ENCODE peak calls at places on chromosome 13, in five cellular contexts. One of them, this sample, is unnamed.

GRCh38 chr13:48585456-48585840 is 52.6 kb upstream of the RCBTB2 start:
- DNase-seq in Karpas-422: no peak
- DNase-seq in osteoblast: no peak
- DNase-seq in HCT116: peak; percentile 12
- DNase-seq in fibroblast of lung: peak; percentile 50
- DNase-seq in this sample: peak; percentile 13

GRCh38 chr13:44117351-44117750 is 237.6 kb downstream of the LACC1 start:
- DNase-seq in fibroblast of lung: peak; percentile 53
- DNase-seq in Karpas-422: no peak
- DNase-seq in HCT116: no peak
- DNase-seq in osteoblast: no peak
- DNase-seq in this sample: peak; percentile 8

GRCh38 chr13:73708393-73708985 is 425.7 kb downstream of the KLF12 start:
- DNase-seq in HCT116: peak; percentile 57
- DNase-seq in Karpas-422: peak; percentile 85
- DNase-seq in fibroblast of lung: peak; percentile 80
- DNase-seq in osteoblast: no peak
- DNase-seq in this sample: peak; percentile 83

GRCh38 chr13:96575423-96576320 is 418.6 kb downstream of the OXGR1 start:
- DNase-seq in Karpas-422: no peak
- DNase-seq in osteoblast: no peak
- DNase-seq in HCT116: no peak
- DNase-seq in fibroblast of lung: no peak
- DNase-seq in this sample: no peak

GRCh38 chr13:94494021-94494420 is 14.5 kb upstream of the DCT start:
- DNase-seq in osteoblast: no peak
- DNase-seq in fibroblast of lung: no peak
- DNase-seq in Karpas-422: no peak
- DNase-seq in HCT116: no peak
- DNase-seq in this sample: peak; percentile 5

GRCh38 chr13:21670883-21671792 is at the start of gene FGF9:
- DNase-seq in osteoblast: peak; percentile 99
- DNase-seq in Karpas-422: peak; percentile 94
- DNase-seq in fibroblast of lung: peak; percentile 78
- DNase-seq in HCT116: peak; percentile 75
- DNase-seq in this sample: peak; percentile 92

GRCh38 chr13:73677041-73677589 is 457.1 kb downstream of the KLF12 start:
- DNase-seq in Karpas-422: no peak
- DNase-seq in HCT116: no peak
- DNase-seq in fibroblast of lung: peak; percentile 10
- DNase-seq in osteoblast: no peak
- DNase-seq in this sample: no peak

GRCh38 chr13:31207630-31208549 is 8.1 kb downstream of the B3GLCT start:
- DNase-seq in osteoblast: peak; percentile 71
- DNase-seq in HCT116: no peak
- DNase-seq in Karpas-422: no peak
- DNase-seq in fibroblast of lung: peak; percentile 58
- DNase-seq in this sample: no peak

GRCh38 chr13:78595819-78596700 is 7.3 kb downstream of the POU4F1 start:
- DNase-seq in osteoblast: peak; percentile 78
- DNase-seq in fibroblast of lung: peak; percentile 10
- DNase-seq in Karpas-422: peak; percentile 21
- DNase-seq in HCT116: no peak
- DNase-seq in this sample: peak; percentile 75

GRCh38 chr13:33087790-33088189 is 71.6 kb downstream of the KL start:
- DNase-seq in HCT116: no peak
- DNase-seq in fibroblast of lung: no peak
- DNase-seq in osteoblast: no peak
- DNase-seq in Karpas-422: no peak
- DNase-seq in this sample: no peak

GRCh38 chr13:112782433-112783010 is 92.7 kb downstream of the ATP11A start:
- DNase-seq in osteoblast: peak; percentile 91
- DNase-seq in HCT116: no peak
- DNase-seq in fibroblast of lung: no peak
- DNase-seq in Karpas-422: no peak
- DNase-seq in this sample: no peak

GRCh38 chr13:59531571-59532091 is 632.1 kb downstream of the DIAPH3 start:
- DNase-seq in fibroblast of lung: peak; percentile 96
- DNase-seq in osteoblast: no peak
- DNase-seq in HCT116: peak; percentile 6
- DNase-seq in Karpas-422: no peak
- DNase-seq in this sample: peak; percentile 64

GRCh38 chr13:30743319-30744055 is 8.1 kb downstream of the ALOX5AP start:
- DNase-seq in Karpas-422: no peak
- DNase-seq in fibroblast of lung: peak; percentile 99
- DNase-seq in osteoblast: peak; percentile 95
- DNase-seq in HCT116: peak; percentile 76
- DNase-seq in this sample: no peak

GRCh38 chr13:97367427-97367826 is 66.5 kb upstream of the RAP2A start:
- DNase-seq in Karpas-422: no peak
- DNase-seq in osteoblast: peak; percentile 80
- DNase-seq in fibroblast of lung: peak; percentile 78
- DNase-seq in HCT116: no peak
- DNase-seq in this sample: peak; percentile 26

GRCh38 chr13:52348983-52349780 is 56.8 kb downstream of the THSD1 start:
- DNase-seq in Karpas-422: no peak
- DNase-seq in HCT116: peak; percentile 73
- DNase-seq in fibroblast of lung: peak; percentile 62
- DNase-seq in osteoblast: peak; percentile 89
- DNase-seq in this sample: no peak

GRCh38 chr13:99614465-99614885 is 113.2 kb downstream of the TM9SF2 start:
- DNase-seq in fibroblast of lung: no peak
- DNase-seq in osteoblast: peak; percentile 68
- DNase-seq in HCT116: no peak
- DNase-seq in Karpas-422: peak; percentile 77
- DNase-seq in this sample: peak; percentile 66

GRCh38 chr13:71618154-71618553 is 248.8 kb downstream of the DACH1 start:
- DNase-seq in Karpas-422: no peak
- DNase-seq in HCT116: no peak
- DNase-seq in osteoblast: no peak
- DNase-seq in fibroblast of lung: peak; percentile 65
- DNase-seq in this sample: no peak

GRCh38 chr13:57286511-57287098 is 119.6 kb downstream of the PRR20E start:
- DNase-seq in osteoblast: no peak
- DNase-seq in Karpas-422: no peak
- DNase-seq in fibroblast of lung: no peak
- DNase-seq in HCT116: no peak
- DNase-seq in this sample: no peak

GRCh38 chr13:23202383-23202782 is 21.6 kb downstream of the SGCG start:
- DNase-seq in HCT116: no peak
- DNase-seq in fibroblast of lung: no peak
- DNase-seq in Karpas-422: no peak
- DNase-seq in osteoblast: no peak
- DNase-seq in this sample: no peak

GRCh38 chr13:111908391-111908790 is 158.6 kb upstream of the SOX1 start:
- DNase-seq in osteoblast: no peak
- DNase-seq in fibroblast of lung: no peak
- DNase-seq in HCT116: no peak
- DNase-seq in Karpas-422: no peak
- DNase-seq in this sample: no peak

GRCh38 chr13:25679936-25680335 is 308.2 kb downstream of the ATP8A2 start:
- DNase-seq in Karpas-422: no peak
- DNase-seq in fibroblast of lung: no peak
- DNase-seq in osteoblast: no peak
- DNase-seq in HCT116: no peak
- DNase-seq in this sample: no peak

GRCh38 chr13:109644069-109644750 is 142.2 kb downstream of the IRS2 start:
- DNase-seq in osteoblast: no peak
- DNase-seq in fibroblast of lung: no peak
- DNase-seq in Karpas-422: no peak
- DNase-seq in HCT116: no peak
- DNase-seq in this sample: no peak

GRCh38 chr13:114111577-114111976 is 20.8 kb downstream of the RASA3 start:
- DNase-seq in fibroblast of lung: peak; percentile 91
- DNase-seq in HCT116: no peak
- DNase-seq in osteoblast: peak; percentile 80
- DNase-seq in Karpas-422: no peak
- DNase-seq in this sample: no peak

GRCh38 chr13:60265566-60265965 is 101.8 kb upstream of the DIAPH3 start:
- DNase-seq in Karpas-422: no peak
- DNase-seq in fibroblast of lung: no peak
- DNase-seq in HCT116: no peak
- DNase-seq in osteoblast: no peak
- DNase-seq in this sample: no peak

GRCh38 chr13:40878823-40879222 is 89.4 kb downstream of the SLC25A15 start:
- DNase-seq in HCT116: no peak
- DNase-seq in osteoblast: no peak
- DNase-seq in fibroblast of lung: no peak
- DNase-seq in Karpas-422: peak; percentile 9
- DNase-seq in this sample: no peak

GRCh38 chr13:105925496-105925895 is 610.0 kb downstream of the EFNB2 start:
- DNase-seq in fibroblast of lung: peak; percentile 90
- DNase-seq in HCT116: no peak
- DNase-seq in osteoblast: no peak
- DNase-seq in Karpas-422: no peak
- DNase-seq in this sample: no peak

GRCh38 chr13:42498521-42498920 is 75.4 kb upstream of the TNFSF11 start:
- DNase-seq in osteoblast: no peak
- DNase-seq in HCT116: no peak
- DNase-seq in fibroblast of lung: no peak
- DNase-seq in Karpas-422: peak; percentile 77
- DNase-seq in this sample: no peak

GRCh38 chr13:39968646-39969475 is 313.4 kb downstream of the COG6 start:
- DNase-seq in Karpas-422: no peak
- DNase-seq in fibroblast of lung: no peak
- DNase-seq in osteoblast: no peak
- DNase-seq in HCT116: no peak
- DNase-seq in this sample: no peak

GRCh38 chr13:23505007-23505406 is 65.2 kb upstream of the TNFRSF19 start:
- DNase-seq in HCT116: no peak
- DNase-seq in Karpas-422: peak; percentile 31
- DNase-seq in osteoblast: peak; percentile 57
- DNase-seq in fibroblast of lung: peak; percentile 31
- DNase-seq in this sample: no peak

GRCh38 chr13:87130401-87130800 is 540.8 kb upstream of the SLITRK5 start:
- DNase-seq in HCT116: no peak
- DNase-seq in Karpas-422: no peak
- DNase-seq in osteoblast: no peak
- DNase-seq in fibroblast of lung: no peak
- DNase-seq in this sample: no peak

GRCh38 chr13:43273362-43273761 is 250.0 kb downstream of the DNAJC15 start:
- DNase-seq in HCT116: no peak
- DNase-seq in fibroblast of lung: no peak
- DNase-seq in osteoblast: no peak
- DNase-seq in Karpas-422: no peak
- DNase-seq in this sample: no peak

GRCh38 chr13:112128052-112128610 is 61.2 kb downstream of the SOX1 start:
- DNase-seq in fibroblast of lung: no peak
- DNase-seq in osteoblast: no peak
- DNase-seq in Karpas-422: no peak
- DNase-seq in HCT116: no peak
- DNase-seq in this sample: no peak

GRCh38 chr13:113848431-113849260 is 15.2 kb downstream of the GAS6 start:
- DNase-seq in fibroblast of lung: no peak
- DNase-seq in osteoblast: peak; percentile 51
- DNase-seq in HCT116: no peak
- DNase-seq in Karpas-422: no peak
- DNase-seq in this sample: no peak

GRCh38 chr13:74768521-74769090 is 634.4 kb upstream of the KLF12 start:
- DNase-seq in fibroblast of lung: no peak
- DNase-seq in Karpas-422: no peak
- DNase-seq in osteoblast: no peak
- DNase-seq in HCT116: no peak
- DNase-seq in this sample: no peak
- H2AFZ ChIP-seq in fibroblast of lung: no peak overlapping the region
- H2AFZ ChIP-seq in Karpas-422: no peak overlapping the region
- H2AFZ ChIP-seq in osteoblast: no peak overlapping the region
- H2AFZ ChIP-seq in HCT116: no peak overlapping the region
- H2AFZ ChIP-seq in this sample: no peak overlapping the region

DNA sequence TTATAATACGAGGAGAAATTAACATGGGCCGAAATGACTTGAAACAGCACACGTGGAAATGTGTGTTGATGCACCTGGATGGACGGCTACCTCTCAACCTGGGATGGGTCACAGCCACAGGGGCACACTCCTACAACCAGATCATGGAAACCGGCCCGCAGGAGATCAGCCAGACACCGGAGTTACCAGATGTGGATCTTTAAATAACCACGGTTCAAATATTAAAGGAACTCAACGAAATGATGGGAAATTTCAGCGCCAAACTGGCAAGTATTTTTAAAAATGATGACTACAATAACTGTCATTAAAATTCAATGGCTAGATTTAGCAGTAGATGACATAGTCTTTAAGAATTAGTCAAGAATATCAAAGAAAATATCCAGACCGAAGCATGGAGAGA is 166.9 kb upstream of the GPR12 start:
- DNase-seq in Karpas-422: no peak
- DNase-seq in osteoblast: no peak
- DNase-seq in HCT116: no peak
- DNase-seq in fibroblast of lung: no peak
- DNase-seq in this sample: no peak
- H2AFZ ChIP-seq in Karpas-422: no peak overlapping the region
- H2AFZ ChIP-seq in osteoblast: no peak overlapping the region
- H2AFZ ChIP-seq in HCT116: no peak overlapping the region
- H2AFZ ChIP-seq in fibroblast of lung: no peak overlapping the region
- H2AFZ ChIP-seq in this sample: no peak overlapping the region

GRCh38 chr13:45846681-45847080 is 4.9 kb downstream of the SIAH3 start:
- DNase-seq in fibroblast of lung: no peak
- DNase-seq in osteoblast: no peak
- DNase-seq in Karpas-422: no peak
- DNase-seq in HCT116: no peak
- DNase-seq in this sample: no peak
- H2AFZ ChIP-seq in fibroblast of lung: no peak overlapping the region
- H2AFZ ChIP-seq in osteoblast: no peak overlapping the region
- H2AFZ ChIP-seq in Karpas-422: no peak overlapping the region
- H2AFZ ChIP-seq in HCT116: no peak overlapping the region
- H2AFZ ChIP-seq in this sample: peak overlapping the region; percentile 6

DNA sequence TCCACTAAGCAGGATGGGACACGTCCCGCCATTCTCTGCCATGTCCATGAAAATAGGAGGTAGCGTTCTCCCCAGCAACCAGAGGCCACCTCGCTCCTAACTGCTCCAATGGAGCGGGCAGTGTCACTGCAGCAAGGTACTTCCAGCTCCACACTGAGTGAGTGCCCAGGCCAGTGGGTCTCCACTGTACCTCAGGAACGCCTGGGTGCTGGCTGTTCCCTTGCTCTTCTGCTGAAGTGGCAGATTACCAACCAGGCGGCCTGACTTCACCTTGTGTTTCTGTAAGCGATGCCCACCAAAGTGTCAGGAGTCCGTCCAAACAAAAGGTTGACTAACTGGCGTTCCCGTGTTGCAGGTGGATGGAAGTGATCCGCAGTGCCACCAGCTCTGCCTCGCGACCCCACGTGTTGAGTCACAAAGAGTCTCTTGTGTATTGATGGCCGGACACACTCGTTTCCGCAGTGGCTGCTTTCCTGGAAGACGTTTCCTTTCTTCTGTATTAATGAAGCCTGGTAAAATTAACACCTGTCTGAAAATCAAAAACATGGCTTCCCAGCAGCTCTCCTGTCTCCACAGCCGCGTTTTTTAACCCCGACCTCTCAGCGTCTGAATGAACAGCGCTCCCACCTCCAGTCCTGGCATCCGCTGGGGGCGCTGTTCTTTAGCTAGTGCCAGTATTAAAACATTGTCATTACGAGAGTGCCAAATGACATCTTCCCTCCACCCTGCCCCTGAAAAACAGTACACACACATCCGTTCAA is 128.8 kb downstream of the STK24 start:
- DNase-seq in osteoblast: peak; percentile 66
- DNase-seq in Karpas-422: peak; percentile 59
- DNase-seq in HCT116: peak; percentile 34
- DNase-seq in fibroblast of lung: peak; percentile 43
- DNase-seq in this sample: peak; percentile 95
- H2AFZ ChIP-seq in osteoblast: no peak overlapping the region
- H2AFZ ChIP-seq in Karpas-422: no peak overlapping the region
- H2AFZ ChIP-seq in HCT116: no peak overlapping the region
- H2AFZ ChIP-seq in fibroblast of lung: no peak overlapping the region
- H2AFZ ChIP-seq in this sample: no peak overlapping the region

GRCh38 chr13:76791290-76791664 is 94.9 kb downstream of the KCTD12 start:
- DNase-seq in fibroblast of lung: no peak
- DNase-seq in osteoblast: no peak
- DNase-seq in Karpas-422: no peak
- DNase-seq in HCT116: no peak
- DNase-seq in this sample: peak; percentile 7
- H2AFZ ChIP-seq in fibroblast of lung: no peak overlapping the region
- H2AFZ ChIP-seq in osteoblast: no peak overlapping the region
- H2AFZ ChIP-seq in Karpas-422: no peak overlapping the region
- H2AFZ ChIP-seq in HCT116: no peak overlapping the region
- H2AFZ ChIP-seq in this sample: peak overlapping the region; percentile 91

This sample was measured in GM23338.